ENCODE peak calls at places on chromosomes 6 and 20, in ten cellular contexts. G, T, J, W, U, Y, F, V, O and L are unnamed samples.

GRCh38 chr6:168828035-168828434 is 387.1 kb downstream of the SMOC2 start:
- DNase-seq in G (no peak), T (no peak), J (no peak), W (no peak), U (no peak), Y (no peak), F (no peak), V (no peak), O (no peak), L (no peak)

GRCh38 chr6:114096553-114097172 is 125.7 kb upstream of the HDAC2 start:
- DNase-seq in G (no peak), T (no peak), J (peak; percentile 5), W (no peak), U (peak; percentile 45), Y (no peak), F (no peak), V (peak; percentile 52), O (no peak), L (no peak)

GRCh38 chr6:122372647-122373046 is 26.8 kb upstream of the HSF2 start:
- DNase-seq in G (no peak), T (no peak), J (peak; percentile 9), W (no peak), U (peak; percentile 16), Y (no peak), F (no peak), V (no peak), O (no peak), L (no peak)

GRCh38 chr6:86937219-86938079 is at the start of gene HTR1E:
- DNase-seq in G (no peak), T (no peak), J (no peak), W (no peak), U (peak; percentile 27), Y (no peak), F (no peak), V (peak; percentile 30), O (no peak), L (peak; percentile 29)

GRCh38 chr6:166411271-166411670 is 28.5 kb upstream of the MPC1 start:
- DNase-seq in G (no peak), T (no peak), J (no peak), W (no peak), U (no peak), Y (no peak), F (no peak), V (no peak), O (no peak), L (no peak)

GRCh38 chr6:5286780-5287179 is 25.5 kb downstream of the FARS2 start:
- DNase-seq in G (no peak), T (no peak), J (no peak), W (no peak), U (no peak), Y (no peak), F (no peak), V (no peak), O (no peak), L (no peak)

GRCh38 chr6:134764741-134765140 is 185.2 kb downstream of the ALDH8A1 start:
- DNase-seq in G (no peak), T (no peak), J (no peak), W (no peak), U (peak; percentile 18), Y (no peak), F (no peak), V (no peak), O (no peak), L (no peak)

GRCh38 chr20:51860015-51860882 is 57.9 kb upstream of the SALL4 start:
- DNase-seq in G (no peak), T (peak; percentile 64), J (peak; percentile 46), W (no peak), U (peak; percentile 24), Y (no peak), F (no peak), V (peak; percentile 84), O (no peak), L (no peak)

GRCh38 chr20:15065794-15066193 is 728.4 kb upstream of the FLRT3 start:
- DNase-seq in G (no peak), T (no peak), J (no peak), W (no peak), U (no peak), Y (no peak), F (no peak), V (no peak), O (no peak), L (no peak)

GRCh38 chr20:15068486-15068885 is 731.1 kb upstream of the FLRT3 start:
- DNase-seq in G (no peak), T (no peak), J (no peak), W (no peak), U (no peak), Y (no peak), F (no peak), V (no peak), O (no peak), L (no peak)

GRCh38 chr20:15075586-15075985 is 738.2 kb upstream of the FLRT3 start:
- DNase-seq in G (no peak), T (no peak), J (no peak), W (no peak), U (no peak), Y (no peak), F (no peak), V (no peak), O (no peak), L (no peak)

GRCh38 chr20:15069355-15069754 is 731.9 kb upstream of the FLRT3 start:
- DNase-seq in G (no peak), T (no peak), J (no peak), W (no peak), U (no peak), Y (no peak), F (no peak), V (no peak), O (no peak), L (no peak)

DNA sequence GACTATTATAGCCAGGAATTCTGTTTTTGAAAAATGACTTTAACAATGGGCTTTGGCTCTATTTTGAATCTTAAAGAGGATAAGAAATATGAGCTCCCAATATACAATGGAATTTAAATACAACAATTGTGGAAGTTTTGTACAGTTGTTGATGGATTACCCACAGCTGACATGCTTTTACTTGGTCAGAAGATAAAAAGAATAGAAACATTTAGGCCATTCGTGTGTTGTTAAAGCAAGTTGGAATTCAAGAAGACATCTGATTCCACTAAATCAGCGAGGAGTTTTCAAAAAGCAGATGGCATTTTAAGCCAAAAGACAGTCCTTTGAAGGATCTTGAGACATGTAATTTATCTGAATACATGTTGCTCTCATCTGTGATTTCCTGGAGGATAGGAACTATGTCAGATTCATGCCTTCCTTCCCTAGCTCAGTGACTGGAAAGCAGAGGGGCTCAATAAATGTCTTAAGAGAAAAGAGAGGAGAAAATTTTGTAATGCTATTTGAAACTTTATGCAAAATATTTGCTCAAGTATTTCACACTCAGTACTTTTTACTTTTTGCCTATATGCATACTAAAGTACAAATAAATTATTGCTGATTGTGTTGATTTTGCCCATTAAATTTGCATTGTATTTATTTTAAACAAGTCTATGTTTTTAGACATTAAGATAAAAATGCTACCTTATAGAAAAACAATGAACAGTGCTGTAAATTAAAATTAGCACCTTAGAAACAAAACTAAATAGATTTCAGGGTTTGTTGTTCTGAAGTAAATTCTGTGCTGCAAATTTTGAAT is 733.8 kb upstream of the FLRT3 start:
- DNase-seq in G (no peak), T (no peak), J (no peak), W (no peak), U (no peak), Y (no peak), F (no peak), V (no peak), O (no peak), L (no peak)
- TF ChIP-seq CTCF in G (no peak), T (no peak), J (no peak), W (no peak), U (no peak), Y (no peak), F (no peak), V (no peak), O (no peak), L (no peak)

GRCh38 chr20:62797671-62798532 is 1.6 kb downstream of the MRGBP start:
- DNase-seq in G (no peak), T (peak; percentile 83), J (no peak), W (no peak), U (no peak), Y (no peak), F (no peak), V (no peak), O (no peak), L (no peak)
- H3K4me3 ChIP-seq in G (no peak overlapping the region), T (no peak overlapping the region), J (peak overlapping the region; percentile 54), W (peak overlapping the region; percentile 59), U (peak overlapping the region; percentile 61), Y (peak overlapping the region; percentile 81), F (no peak overlapping the region), V (peak overlapping the region; percentile 77), O (peak overlapping the region; percentile 70), L (no peak overlapping the region)

GRCh38 chr20:44752099-44752931 is 6.7 kb downstream of the KCNK15 start:
- DNase-seq in G (no peak), T (no peak), J (no peak), W (no peak), U (no peak), Y (no peak), F (no peak), V (no peak), O (no peak), L (no peak)

GRCh38 chr20:44746367-44747165 is 901 bp downstream of the KCNK15 start:
- DNase-seq in G (no peak), T (no peak), J (no peak), W (no peak), U (no peak), Y (no peak), F (no peak), V (no peak), O (no peak), L (no peak)

GRCh38 chr20:44747166-44748004 is 1.7 kb downstream of the KCNK15 start:
- DNase-seq in G (peak; percentile 23), T (peak; percentile 83), J (peak; percentile 56), W (peak; percentile 69), U (peak; percentile 81), Y (peak; percentile 67), F (peak; percentile 81), V (peak; percentile 97), O (peak; percentile 75), L (peak; percentile 90)

GRCh38 chr20:44748005-44748370 is 2.3 kb downstream of the KCNK15 start:
- DNase-seq in G (no peak), T (no peak), J (no peak), W (no peak), U (no peak), Y (no peak), F (no peak), V (peak; percentile 14), O (no peak), L (no peak)

DNA sequence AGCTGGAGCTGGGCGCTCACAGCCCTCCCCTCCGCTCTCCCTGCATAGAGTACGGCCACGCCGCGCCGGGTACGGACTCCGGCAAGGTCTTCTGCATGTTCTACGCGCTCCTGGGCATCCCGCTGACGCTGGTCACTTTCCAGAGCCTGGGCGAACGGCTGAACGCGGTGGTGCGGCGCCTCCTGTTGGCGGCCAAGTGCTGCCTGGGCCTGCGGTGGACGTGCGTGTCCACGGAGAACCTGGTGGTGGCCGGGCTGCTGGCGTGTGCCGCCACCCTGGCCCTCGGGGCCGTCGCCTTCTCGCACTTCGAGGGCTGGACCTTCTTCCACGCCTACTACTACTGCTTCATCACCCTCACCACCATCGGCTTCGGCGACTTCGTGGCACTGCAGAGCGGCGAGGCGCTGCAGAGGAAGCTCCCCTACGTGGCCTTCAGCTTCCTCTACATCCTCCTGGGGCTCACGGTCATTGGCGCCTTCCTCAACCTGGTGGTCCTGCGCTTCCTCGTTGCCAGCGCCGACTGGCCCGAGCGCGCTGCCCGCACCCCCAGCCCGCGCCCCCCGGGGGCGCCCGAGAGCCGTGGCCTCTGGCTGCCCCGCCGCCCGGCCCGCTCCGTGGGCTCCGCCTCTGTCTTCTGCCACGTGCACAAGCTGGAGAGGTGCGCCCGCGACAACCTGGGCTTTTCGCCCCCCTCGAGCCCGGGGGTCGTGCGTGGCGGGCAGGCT is 4.6 kb downstream of the KCNK15 start:
- DNase-seq in G (no peak), T (no peak), J (no peak), W (no peak), U (no peak), Y (no peak), F (no peak), V (no peak), O (no peak), L (no peak)
- TF ChIP-seq CTCF in G (no peak), T (no peak), J (no peak), W (no peak), U (no peak), Y (peak; percentile 68), F (no peak), V (peak; percentile 25), O (peak; percentile 41), L (no peak)

DNA sequence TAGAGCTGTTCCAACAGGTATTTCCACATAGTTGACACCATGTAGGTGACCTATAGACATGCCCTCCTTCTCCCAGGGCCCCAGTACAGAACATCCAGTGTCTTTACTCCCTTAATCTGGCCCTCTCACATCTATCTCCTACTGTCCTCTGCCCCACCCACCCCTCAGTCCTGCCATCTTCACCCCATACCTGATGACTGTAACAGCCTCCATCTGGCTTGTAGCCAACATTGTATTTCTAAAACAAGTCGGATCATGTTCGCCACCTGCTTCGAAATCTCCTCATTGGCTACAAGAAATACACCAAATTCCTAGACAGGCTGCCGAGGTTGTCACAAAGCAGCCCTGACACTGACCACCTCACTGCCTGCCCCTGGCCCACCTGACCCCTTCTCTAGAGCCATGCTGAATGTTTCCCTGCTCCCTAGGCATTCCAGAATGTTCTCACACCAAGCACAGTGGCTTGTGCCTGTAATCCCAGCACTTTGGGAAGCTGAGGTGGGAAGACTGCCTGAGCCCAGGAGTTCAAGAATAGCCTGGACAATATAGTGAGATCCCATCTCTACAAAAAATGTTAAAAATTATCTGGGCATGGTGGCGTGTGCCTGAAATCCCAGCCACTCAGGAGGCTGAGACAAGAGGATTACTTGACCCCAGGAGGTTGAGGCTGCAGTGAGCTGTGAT is 6.0 kb downstream of the ZC3H12D start:
- DNase-seq in G (no peak), T (no peak), J (no peak), W (no peak), U (no peak), Y (no peak), F (no peak), V (no peak), O (no peak), L (no peak)
- H3K4me3 ChIP-seq in G (no peak overlapping the region), T (no peak overlapping the region), J (no peak overlapping the region), W (no peak overlapping the region), U (no peak overlapping the region), Y (no peak overlapping the region), F (no peak overlapping the region), V (no peak overlapping the region), O (no peak overlapping the region), L (no peak overlapping the region)